ENCODE peak calls at places on chromosomes 16 and 17, in six cellular contexts. X is dorsolateral prefrontal cortex, I is Calu3, F is lower lobe of right lung, W is body of pancreas, A is OCI-LY7. P is an unnamed sample.

GRCh38 chr16:14489460-14489859 is 140.6 kb downstream of the PARN start:
- DNase-seq in F (no peak), I (peak), X (peak), W (no peak), A (peak), P (no peak)

GRCh38 chr17:28357901-28358197 is 522 bp upstream of the POLDIP2 start:
- DNase-seq in F (no peak), A (peak), X (no peak), W (no peak), I (no peak), P (no peak)

GRCh38 chr16:15450624-15451023 is 16.2 kb downstream of the BMERB1 start:
- DNase-seq in A (no peak), X (no peak), I (no peak), F (no peak), W (no peak), P (no peak)

GRCh38 chr16:56317998-56318912 is 107.1 kb downstream of the AMFR start:
- DNase-seq in W (peak), A (peak), F (peak), X (peak), I (peak), P (peak)

GRCh38 chr16:2529061-2529931 is 1.9 kb downstream of the CEMP1 start:
- DNase-seq in A (no peak), W (no peak), I (no peak), F (no peak), X (no peak), P (no peak)

GRCh38 chr17:57170866-57171265 is 85.5 kb upstream of the MSI2 start:
- DNase-seq in A (no peak), F (no peak), I (no peak), W (no peak), X (no peak), P (no peak)

GRCh38 chr17:4040784-4041183 is 76.5 kb upstream of the ATP2A3 start:
- DNase-seq in A (no peak), F (no peak), I (no peak), X (no peak), W (no peak), P (no peak)

GRCh38 chr17:40329981-40330794 is 21.2 kb downstream of the RARA start:
- DNase-seq in X (no peak), W (peak), F (peak), I (no peak), A (no peak), P (no peak)

GRCh38 chr17:74971842-74972106 is 785 bp downstream of the HID1 start:
- DNase-seq in W (no peak), I (no peak), F (no peak), X (no peak), A (no peak), P (no peak)

GRCh38 chr16:67674851-67675578 is 8.4 kb downstream of the C16orf86 start:
- DNase-seq in I (no peak), X (no peak), W (no peak), F (no peak), A (no peak), P (peak)

GRCh38 chr17:46756061-46756735 is 62.3 kb downstream of the WNT3 start:
- DNase-seq in W (no peak), X (no peak), A (no peak), F (no peak), I (no peak), P (no peak)

GRCh38 chr17:45136846-45137560 is 1.5 kb downstream of the ACBD4 start:
- DNase-seq in X (no peak), F (peak), W (no peak), I (no peak), A (no peak), P (no peak)

GRCh38 chr16:4360538-4361021 is 9.5 kb upstream of the PAM16 start:
- DNase-seq in I (no peak), W (no peak), A (no peak), F (no peak), X (no peak), P (no peak)

GRCh38 chr17:1783834-1784611 is 22.2 kb downstream of the SERPINF1 start:
- DNase-seq in F (peak), A (no peak), I (no peak), W (peak), X (peak), P (peak)

GRCh38 chr16:72311426-72311825 is 139.5 kb upstream of the PMFBP1 start:
- DNase-seq in W (no peak), A (no peak), X (no peak), I (no peak), F (no peak), P (no peak)

GRCh38 chr16:86222541-86222940 is 287.8 kb upstream of the FOXF1 start:
- DNase-seq in X (no peak), A (no peak), F (no peak), W (no peak), I (no peak), P (no peak)

GRCh38 chr17:56939869-56940484 is 20.9 kb downstream of the COIL start:
- DNase-seq in A (peak), W (no peak), F (no peak), X (no peak), I (no peak), P (peak)

GRCh38 chr17:74964246-74964761 is 8.3 kb downstream of the HID1 start:
- DNase-seq in F (no peak), I (no peak), X (no peak), A (no peak), W (no peak), P (no peak)

GRCh38 chr17:55531053-55531728 is 19.9 kb upstream of the SMIM36 start:
- DNase-seq in F (no peak), X (no peak), A (no peak), W (no peak), I (no peak), P (no peak)

GRCh38 chr17:80605326-80606066 is 60.9 kb downstream of the RPTOR start:
- DNase-seq in I (peak), F (no peak), A (peak), W (no peak), X (no peak), P (peak)

GRCh38 chr17:45103269-45103795 is 29.0 kb downstream of the PLCD3 start:
- DNase-seq in W (no peak), F (no peak), X (no peak), I (no peak), A (no peak), P (no peak)

GRCh38 chr16:67470314-67470713 is 10.6 kb downstream of the ATP6V0D1 start:
- DNase-seq in I (no peak), W (peak), X (peak), A (no peak), F (peak), P (no peak)

GRCh38 chr16:85652431-85653221 is 36.1 kb downstream of the GINS2 start:
- DNase-seq in I (peak), F (peak), A (peak), W (peak), X (peak), P (peak)

GRCh38 chr16:2700786-2701185 is 18.5 kb downstream of the KCTD5 start:
- DNase-seq in F (no peak), I (no peak), A (no peak), W (no peak), X (no peak), P (no peak)

GRCh38 chr16:2151188-2152091 is 3.0 kb downstream of the RAB26 start:
- DNase-seq in A (peak), W (no peak), X (no peak), F (no peak), I (no peak), P (no peak)

GRCh38 chr17:4342535-4342934 is 23.9 kb downstream of the UBE2G1 start:
- DNase-seq in A (no peak), I (no peak), W (no peak), X (no peak), F (no peak), P (no peak)

GRCh38 chr16:81350306-81350615 is 35.5 kb downstream of the GAN start:
- DNase-seq in F (no peak), I (no peak), A (no peak), X (no peak), W (no peak), P (no peak)
- TF ChIP-seq CTCF in F (no peak), I (no peak), A (peak), X (no peak), W (no peak), P (no peak)

DNA sequence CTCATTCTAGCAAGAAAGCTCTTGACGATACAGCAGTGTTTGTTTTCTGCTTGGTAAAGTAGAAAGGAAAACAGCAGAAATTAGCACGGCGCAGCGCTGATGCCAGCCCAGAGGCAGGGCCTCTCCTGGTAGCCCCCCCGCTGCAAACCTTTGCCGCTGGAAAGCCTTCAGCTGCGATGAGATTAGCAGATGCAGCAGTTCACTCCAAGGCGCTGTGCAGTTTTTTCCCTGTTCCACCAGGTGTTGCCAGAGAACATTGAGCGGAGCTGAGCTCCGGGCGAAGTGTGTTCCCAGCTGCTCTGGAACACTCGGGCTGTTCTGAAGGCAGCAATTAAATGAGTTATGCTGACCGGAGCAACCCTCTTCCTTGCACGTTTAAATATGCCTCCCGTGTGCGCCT is 72.5 kb downstream of the RBFOX1 start:
- DNase-seq in A (no peak), W (peak), I (no peak), X (peak), F (peak), P (no peak)
- TF ChIP-seq CTCF in A (no peak), W (peak), I (no peak), X (peak), F (peak), P (no peak)

GRCh38 chr17:78272914-78273258 is 41.5 kb downstream of the TMEM235 start:
- DNase-seq in X (no peak), F (no peak), I (no peak), W (no peak), A (no peak), P (no peak)
- TF ChIP-seq CTCF in X (no peak), F (no peak), I (no peak), W (no peak), A (no peak), P (no peak)

GRCh38 chr17:66734544-66734943 is 100.4 kb upstream of the CACNG5 start:
- DNase-seq in F (no peak), X (no peak), A (no peak), W (no peak), I (no peak), P (no peak)

GRCh38 chr17:66739553-66739952 is 95.4 kb upstream of the CACNG5 start:
- DNase-seq in I (no peak), F (no peak), A (no peak), X (no peak), W (no peak), P (no peak)

GRCh38 chr17:66733759-66734158 is 101.2 kb upstream of the CACNG5 start:
- DNase-seq in X (no peak), I (no peak), W (no peak), F (no peak), A (no peak), P (no peak)

GRCh38 chr17:66740226-66740625 is 94.7 kb upstream of the CACNG5 start:
- DNase-seq in F (no peak), A (no peak), I (no peak), X (no peak), W (no peak), P (no peak)

GRCh38 chr17:66737524-66737923 is 97.4 kb upstream of the CACNG5 start:
- DNase-seq in X (peak), W (peak), I (no peak), A (no peak), F (no peak), P (no peak)
- TF ChIP-seq CTCF in X (no peak), W (no peak), I (no peak), A (no peak), F (no peak), P (peak)